ENCODE peak calls at places on chromosome 7, in four cellular contexts. N, W, E and Y are unnamed samples.
A peak's percentile ranks its signal among the peaks of the same experiment; 100 is the strongest.

GRCh38 chr7:67913604-67914003 is 917.0 kb downstream of the TYW1 start:
- DNase-seq in N (no peak), W (no peak), E (no peak), Y (no peak)

GRCh38 chr7:152367170-152367569 is 68.6 kb downstream of the KMT2C start:
- DNase-seq in N (no peak), W (no peak), E (no peak), Y (no peak)

GRCh38 chr7:105307163-105307672 is 81.5 kb downstream of the SRPK2 start:
- DNase-seq in N (no peak), W (no peak), E (no peak), Y (no peak)

GRCh38 chr7:65216469-65216868 is 157.2 kb upstream of the ZNF92 start:
- DNase-seq in N (peak; percentile 48), W (peak; percentile 36), E (peak; percentile 79), Y (peak; percentile 86)

GRCh38 chr7:98354511-98355249 is 46.2 kb downstream of the BAIAP2L1 start:
- DNase-seq in N (peak; percentile 91), W (peak; percentile 68), E (peak; percentile 80), Y (no peak)

GRCh38 chr7:21914671-21915070 is 31.0 kb downstream of the CDCA7L start:
- DNase-seq in N (no peak), W (no peak), E (no peak), Y (no peak)

GRCh38 chr7:98354052-98354451 is 46.8 kb downstream of the BAIAP2L1 start:
- DNase-seq in N (no peak), W (no peak), E (no peak), Y (no peak)

GRCh38 chr7:54542920-54543539 is 855 bp downstream of the VSTM2A start:
- DNase-seq in N (no peak), W (peak; percentile 14), E (no peak), Y (no peak)

GRCh38 chr7:12137283-12137682 is 73.8 kb upstream of the TMEM106B start:
- DNase-seq in N (no peak), W (no peak), E (no peak), Y (no peak)

GRCh38 chr7:150858236-150859197 is 6.2 kb downstream of the AOC1 start:
- DNase-seq in N (no peak), W (no peak), E (no peak), Y (no peak)

GRCh38 chr7:17682586-17682985 is 257.7 kb downstream of the SNX13 start:
- DNase-seq in N (no peak), W (no peak), E (no peak), Y (no peak)

GRCh38 chr7:363626-364025 is 73.7 kb downstream of the FOXL3 start:
- DNase-seq in N (no peak), W (no peak), E (no peak), Y (peak; percentile 71)

GRCh38 chr7:63899691-63900393 is 98.8 kb upstream of the ZNF722 start:
- DNase-seq in N (no peak), W (no peak), E (no peak), Y (peak; percentile 93)

GRCh38 chr7:148878317-148878716 is 5.8 kb downstream of the EZH2 start:
- DNase-seq in N (no peak), W (no peak), E (no peak), Y (no peak)

GRCh38 chr7:93889261-93889660 is 1.3 kb downstream of the TFPI2 start:
- DNase-seq in N (no peak), W (no peak), E (no peak), Y (no peak)

GRCh38 chr7:93890464-93891068 is at the start of gene TFPI2:
- DNase-seq in N (no peak), W (peak; percentile 62), E (no peak), Y (peak; percentile 72)

GRCh38 chr7:93894966-93895650 is 4.6 kb upstream of the TFPI2 start:
- DNase-seq in N (no peak), W (peak; percentile 41), E (no peak), Y (no peak)

GRCh38 chr7:93894426-93894825 is 3.9 kb upstream of the TFPI2 start:
- DNase-seq in N (no peak), W (no peak), E (no peak), Y (no peak)

DNA sequence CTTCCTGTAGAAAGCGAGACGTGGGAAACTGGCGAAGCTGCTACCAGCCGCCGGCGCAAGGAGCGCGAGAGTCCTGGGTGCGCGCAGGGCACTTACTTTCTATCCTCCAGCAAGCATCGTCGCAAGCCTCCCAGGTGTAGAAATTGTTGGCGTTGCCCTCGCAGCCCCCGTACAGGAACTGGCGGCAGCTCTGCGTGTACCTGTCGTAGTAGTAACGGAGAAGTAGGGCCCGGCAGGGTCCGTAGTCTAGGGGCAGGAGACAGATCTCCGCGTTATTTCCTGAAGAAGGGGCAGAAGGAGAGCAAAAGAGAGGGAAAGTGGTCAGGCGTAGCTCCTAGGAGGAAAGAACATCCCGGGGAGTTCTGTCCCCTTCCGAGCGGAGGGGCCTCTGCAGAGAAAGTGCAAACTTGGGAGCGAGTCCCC is 501 bp downstream of the TFPI2 start:
- DNase-seq in N (no peak), W (peak; percentile 54), E (no peak), Y (peak; percentile 75)
- TF ChIP-seq CTCF in N (no peak), W (no peak), E (no peak), Y (no peak)

GRCh38 chr7:131007439-131008330 is 273.7 kb upstream of the KLF14 start:
- DNase-seq in N (peak; percentile 85), W (peak; percentile 71), E (peak; percentile 73), Y (peak; percentile 84)
- TF ChIP-seq POLR2AphosphoS5 in N (peak; percentile 45), W (no peak), E (peak; percentile 34), Y (peak; percentile 62)

GRCh38 chr7:15291707-15292106 is 270.1 kb downstream of the AGMO start:
- DNase-seq in N (no peak), W (no peak), E (no peak), Y (no peak)
- TF ChIP-seq POLR2A in N (no peak), W (no peak), E (no peak), Y (no peak)

GRCh38 chr7:94244760-94245159 is 149.9 kb upstream of the COL1A2 start:
- DNase-seq in N (no peak), W (peak; percentile 25), E (no peak), Y (no peak)
- TF ChIP-seq CTCF in N (no peak), W (no peak), E (no peak), Y (no peak)